ENCODE peak calls at places on chromosomes 6 and 20, in eight cellular contexts. One of them, this sample, is unnamed.

GRCh38 chr6:96939019-96939805 is 14.7 kb downstream of the KLHL32 start:
- DNase-seq in OCI-LY7: no peak
- DNase-seq in prostate gland: no peak
- DNase-seq in psoas muscle: no peak
- DNase-seq in neuronal stem cell: no peak
- DNase-seq in ascending aorta: no peak
- DNase-seq in cardiac muscle cell: peak; percentile 54
- DNase-seq in CD8-positive, alpha-beta T cell: no peak
- DNase-seq in this sample: no peak

GRCh38 chr6:161721511-161721910 is 447.6 kb upstream of the AGPAT4 start:
- DNase-seq in OCI-LY7: no peak
- DNase-seq in prostate gland: no peak
- DNase-seq in psoas muscle: no peak
- DNase-seq in neuronal stem cell: no peak
- DNase-seq in ascending aorta: no peak
- DNase-seq in cardiac muscle cell: no peak
- DNase-seq in CD8-positive, alpha-beta T cell: no peak
- DNase-seq in this sample: no peak

GRCh38 chr6:150550244-150550643 is 49.4 kb upstream of the PLEKHG1 start:
- DNase-seq in OCI-LY7: no peak
- DNase-seq in prostate gland: no peak
- DNase-seq in psoas muscle: no peak
- DNase-seq in neuronal stem cell: no peak
- DNase-seq in ascending aorta: no peak
- DNase-seq in cardiac muscle cell: no peak
- DNase-seq in CD8-positive, alpha-beta T cell: no peak
- DNase-seq in this sample: no peak

GRCh38 chr20:36538026-36538764 is 3.1 kb upstream of the MYL9 start:
- DNase-seq in OCI-LY7: no peak
- DNase-seq in prostate gland: no peak
- DNase-seq in psoas muscle: no peak
- DNase-seq in neuronal stem cell: no peak
- DNase-seq in ascending aorta: no peak
- DNase-seq in cardiac muscle cell: peak; percentile 65
- DNase-seq in CD8-positive, alpha-beta T cell: no peak
- DNase-seq in this sample: no peak

GRCh38 chr6:133621751-133622150 is 267.2 kb upstream of the TCF21 start:
- DNase-seq in OCI-LY7: no peak
- DNase-seq in prostate gland: no peak
- DNase-seq in psoas muscle: no peak
- DNase-seq in neuronal stem cell: no peak
- DNase-seq in ascending aorta: no peak
- DNase-seq in cardiac muscle cell: peak; percentile 35
- DNase-seq in CD8-positive, alpha-beta T cell: no peak
- DNase-seq in this sample: no peak

GRCh38 chr20:18541741-18542140 is 25.5 kb upstream of the SMIM26 start:
- DNase-seq in OCI-LY7: no peak
- DNase-seq in prostate gland: no peak
- DNase-seq in psoas muscle: no peak
- DNase-seq in neuronal stem cell: no peak
- DNase-seq in ascending aorta: no peak
- DNase-seq in cardiac muscle cell: no peak
- DNase-seq in CD8-positive, alpha-beta T cell: no peak
- DNase-seq in this sample: no peak

GRCh38 chr20:47476452-47476851 is 25.2 kb upstream of the NCOA3 start:
- DNase-seq in OCI-LY7: no peak
- DNase-seq in prostate gland: no peak
- DNase-seq in psoas muscle: no peak
- DNase-seq in neuronal stem cell: no peak
- DNase-seq in ascending aorta: no peak
- DNase-seq in cardiac muscle cell: no peak
- DNase-seq in CD8-positive, alpha-beta T cell: no peak
- DNase-seq in this sample: no peak

GRCh38 chr6:51976374-51976773 is 111.0 kb downstream of the PKHD1 start:
- DNase-seq in OCI-LY7: no peak
- DNase-seq in prostate gland: no peak
- DNase-seq in psoas muscle: no peak
- DNase-seq in neuronal stem cell: no peak
- DNase-seq in ascending aorta: no peak
- DNase-seq in cardiac muscle cell: no peak
- DNase-seq in CD8-positive, alpha-beta T cell: no peak
- DNase-seq in this sample: no peak

GRCh38 chr6:164095056-164095455 is 680.5 kb downstream of the QKI start:
- DNase-seq in OCI-LY7: no peak
- DNase-seq in prostate gland: no peak
- DNase-seq in psoas muscle: no peak
- DNase-seq in neuronal stem cell: no peak
- DNase-seq in ascending aorta: no peak
- DNase-seq in cardiac muscle cell: no peak
- DNase-seq in CD8-positive, alpha-beta T cell: no peak
- DNase-seq in this sample: no peak

GRCh38 chr6:161261797-161262196 is 12.1 kb downstream of the AGPAT4 start:
- DNase-seq in OCI-LY7: no peak
- DNase-seq in prostate gland: no peak
- DNase-seq in psoas muscle: no peak
- DNase-seq in neuronal stem cell: no peak
- DNase-seq in ascending aorta: no peak
- DNase-seq in cardiac muscle cell: no peak
- DNase-seq in CD8-positive, alpha-beta T cell: no peak
- DNase-seq in this sample: no peak

GRCh38 chr6:159819932-159820640 is 20.0 kb downstream of the PNLDC1 start:
- DNase-seq in OCI-LY7: peak; percentile 54
- DNase-seq in prostate gland: no peak
- DNase-seq in psoas muscle: no peak
- DNase-seq in neuronal stem cell: no peak
- DNase-seq in ascending aorta: no peak
- DNase-seq in cardiac muscle cell: no peak
- DNase-seq in CD8-positive, alpha-beta T cell: peak; percentile 61
- DNase-seq in this sample: no peak

GRCh38 chr6:159720708-159721107 is 6.6 kb upstream of the WTAP start:
- DNase-seq in OCI-LY7: peak; percentile 78
- DNase-seq in prostate gland: peak; percentile 49
- DNase-seq in psoas muscle: no peak
- DNase-seq in neuronal stem cell: peak; percentile 17
- DNase-seq in ascending aorta: no peak
- DNase-seq in cardiac muscle cell: peak; percentile 34
- DNase-seq in CD8-positive, alpha-beta T cell: no peak
- DNase-seq in this sample: peak; percentile 87

GRCh38 chr6:23349521-23350147 is 776.4 kb upstream of the NRSN1 start:
- DNase-seq in OCI-LY7: no peak
- DNase-seq in prostate gland: no peak
- DNase-seq in psoas muscle: no peak
- DNase-seq in neuronal stem cell: no peak
- DNase-seq in ascending aorta: no peak
- DNase-seq in cardiac muscle cell: peak; percentile 60
- DNase-seq in CD8-positive, alpha-beta T cell: no peak
- DNase-seq in this sample: no peak

GRCh38 chr20:13147971-13148370 is 73.1 kb upstream of the ISM1 start:
- DNase-seq in OCI-LY7: no peak
- DNase-seq in prostate gland: no peak
- DNase-seq in psoas muscle: no peak
- DNase-seq in neuronal stem cell: no peak
- DNase-seq in ascending aorta: no peak
- DNase-seq in cardiac muscle cell: no peak
- DNase-seq in CD8-positive, alpha-beta T cell: no peak
- DNase-seq in this sample: no peak

GRCh38 chr6:34772940-34773339 is 15.6 kb downstream of the SNRPC start:
- DNase-seq in OCI-LY7: no peak
- DNase-seq in prostate gland: no peak
- DNase-seq in psoas muscle: no peak
- DNase-seq in neuronal stem cell: no peak
- DNase-seq in ascending aorta: no peak
- DNase-seq in cardiac muscle cell: no peak
- DNase-seq in CD8-positive, alpha-beta T cell: no peak
- DNase-seq in this sample: no peak

GRCh38 chr6:36682328-36683144 is 4.0 kb downstream of the CDKN1A start:
- DNase-seq in OCI-LY7: peak; percentile 91
- DNase-seq in prostate gland: peak; percentile 87
- DNase-seq in psoas muscle: peak; percentile 71
- DNase-seq in neuronal stem cell: no peak
- DNase-seq in ascending aorta: no peak
- DNase-seq in cardiac muscle cell: no peak
- DNase-seq in CD8-positive, alpha-beta T cell: no peak
- DNase-seq in this sample: no peak

GRCh38 chr6:157045831-157046454 is 268.8 kb downstream of the ARID1B start:
- DNase-seq in OCI-LY7: no peak
- DNase-seq in prostate gland: no peak
- DNase-seq in psoas muscle: no peak
- DNase-seq in neuronal stem cell: no peak
- DNase-seq in ascending aorta: no peak
- DNase-seq in cardiac muscle cell: peak; percentile 73
- DNase-seq in CD8-positive, alpha-beta T cell: no peak
- DNase-seq in this sample: no peak

GRCh38 chr6:2244261-2245102 is 923 bp downstream of the GMDS start:
- DNase-seq in OCI-LY7: no peak
- DNase-seq in prostate gland: peak; percentile 33
- DNase-seq in psoas muscle: no peak
- DNase-seq in neuronal stem cell: no peak
- DNase-seq in ascending aorta: no peak
- DNase-seq in cardiac muscle cell: peak; percentile 9
- DNase-seq in CD8-positive, alpha-beta T cell: no peak
- DNase-seq in this sample: no peak

GRCh38 chr6:170100046-170100445 is 190.8 kb downstream of the DLL1 start:
- DNase-seq in OCI-LY7: no peak
- DNase-seq in prostate gland: no peak
- DNase-seq in psoas muscle: no peak
- DNase-seq in neuronal stem cell: no peak
- DNase-seq in ascending aorta: no peak
- DNase-seq in cardiac muscle cell: no peak
- DNase-seq in CD8-positive, alpha-beta T cell: peak; percentile 40
- DNase-seq in this sample: no peak

GRCh38 chr20:4797275-4797674 is 75.6 kb downstream of the PRND start:
- DNase-seq in OCI-LY7: no peak
- DNase-seq in prostate gland: no peak
- DNase-seq in psoas muscle: no peak
- DNase-seq in neuronal stem cell: no peak
- DNase-seq in ascending aorta: no peak
- DNase-seq in cardiac muscle cell: no peak
- DNase-seq in CD8-positive, alpha-beta T cell: no peak
- DNase-seq in this sample: no peak

DNA sequence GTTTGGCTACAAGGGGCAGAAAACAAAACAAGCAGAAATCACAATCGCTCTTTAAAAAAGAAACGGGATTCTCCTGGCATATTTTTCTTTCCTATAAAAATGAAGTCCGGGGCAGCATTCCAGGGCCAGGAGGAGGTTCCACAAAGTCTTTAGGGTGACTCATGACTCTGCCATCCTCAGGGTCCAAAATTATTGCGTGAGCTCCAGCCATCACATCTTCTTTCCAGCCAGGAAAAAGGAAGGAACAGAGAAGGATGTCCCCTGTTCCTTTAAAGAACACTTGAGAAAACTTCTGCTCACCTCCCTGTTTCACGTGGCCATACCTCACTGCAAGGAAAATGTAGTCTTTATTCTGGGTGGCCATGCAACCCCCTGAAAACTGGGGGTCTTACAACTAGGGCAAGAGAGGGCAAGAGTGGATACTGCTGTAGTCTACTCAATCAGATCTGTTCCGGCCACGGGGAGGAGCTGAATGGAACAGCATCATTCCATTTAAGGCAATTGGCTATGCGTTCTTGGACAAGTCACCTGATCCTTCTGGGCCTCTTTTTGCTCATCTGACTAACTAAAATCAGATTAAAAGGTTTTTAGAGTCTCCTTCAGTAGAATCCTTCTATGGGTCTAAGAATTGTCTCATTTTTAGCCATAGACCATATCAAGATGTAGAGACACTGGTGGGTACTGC is 49.4 kb downstream of the CTCFL start:
- DNase-seq in OCI-LY7: peak; percentile 60
- DNase-seq in prostate gland: no peak
- DNase-seq in psoas muscle: no peak
- DNase-seq in neuronal stem cell: no peak
- DNase-seq in ascending aorta: no peak
- DNase-seq in cardiac muscle cell: no peak
- DNase-seq in CD8-positive, alpha-beta T cell: no peak
- DNase-seq in this sample: peak; percentile 82
- H3K4me1 ChIP-seq in OCI-LY7: peaks cover 99% of the 10 kb centered on the region
- H3K4me1 ChIP-seq in prostate gland: no peaks in the 10 kb centered on the region
- H3K4me1 ChIP-seq in psoas muscle: peaks cover 8% of the 10 kb centered on the region
- H3K4me1 ChIP-seq in neuronal stem cell: peaks cover 15% of the 10 kb centered on the region
- H3K4me1 ChIP-seq in ascending aorta: no peaks in the 10 kb centered on the region
- H3K4me1 ChIP-seq in cardiac muscle cell: peaks cover 58% of the 10 kb centered on the region
- H3K4me1 ChIP-seq in CD8-positive, alpha-beta T cell: peaks cover 34% of the 10 kb centered on the region
- H3K4me1 ChIP-seq in this sample: peaks cover 100% of the 10 kb centered on the region

GRCh38 chr6:122389704-122390103 is 9.7 kb upstream of the HSF2 start:
- DNase-seq in OCI-LY7: no peak
- DNase-seq in prostate gland: no peak
- DNase-seq in psoas muscle: no peak
- DNase-seq in neuronal stem cell: no peak
- DNase-seq in ascending aorta: no peak
- DNase-seq in cardiac muscle cell: peak; percentile 24
- DNase-seq in CD8-positive, alpha-beta T cell: no peak
- DNase-seq in this sample: no peak
- H3K4me1 ChIP-seq in OCI-LY7: no peaks in the 10 kb centered on the region
- H3K4me1 ChIP-seq in prostate gland: no peaks in the 10 kb centered on the region
- H3K4me1 ChIP-seq in psoas muscle: no peaks in the 10 kb centered on the region
- H3K4me1 ChIP-seq in neuronal stem cell: no peaks in the 10 kb centered on the region
- H3K4me1 ChIP-seq in ascending aorta: no peaks in the 10 kb centered on the region
- H3K4me1 ChIP-seq in cardiac muscle cell: no peaks in the 10 kb centered on the region
- H3K4me1 ChIP-seq in CD8-positive, alpha-beta T cell: no peaks in the 10 kb centered on the region
- H3K4me1 ChIP-seq in this sample: no peaks in the 10 kb centered on the region

DNA sequence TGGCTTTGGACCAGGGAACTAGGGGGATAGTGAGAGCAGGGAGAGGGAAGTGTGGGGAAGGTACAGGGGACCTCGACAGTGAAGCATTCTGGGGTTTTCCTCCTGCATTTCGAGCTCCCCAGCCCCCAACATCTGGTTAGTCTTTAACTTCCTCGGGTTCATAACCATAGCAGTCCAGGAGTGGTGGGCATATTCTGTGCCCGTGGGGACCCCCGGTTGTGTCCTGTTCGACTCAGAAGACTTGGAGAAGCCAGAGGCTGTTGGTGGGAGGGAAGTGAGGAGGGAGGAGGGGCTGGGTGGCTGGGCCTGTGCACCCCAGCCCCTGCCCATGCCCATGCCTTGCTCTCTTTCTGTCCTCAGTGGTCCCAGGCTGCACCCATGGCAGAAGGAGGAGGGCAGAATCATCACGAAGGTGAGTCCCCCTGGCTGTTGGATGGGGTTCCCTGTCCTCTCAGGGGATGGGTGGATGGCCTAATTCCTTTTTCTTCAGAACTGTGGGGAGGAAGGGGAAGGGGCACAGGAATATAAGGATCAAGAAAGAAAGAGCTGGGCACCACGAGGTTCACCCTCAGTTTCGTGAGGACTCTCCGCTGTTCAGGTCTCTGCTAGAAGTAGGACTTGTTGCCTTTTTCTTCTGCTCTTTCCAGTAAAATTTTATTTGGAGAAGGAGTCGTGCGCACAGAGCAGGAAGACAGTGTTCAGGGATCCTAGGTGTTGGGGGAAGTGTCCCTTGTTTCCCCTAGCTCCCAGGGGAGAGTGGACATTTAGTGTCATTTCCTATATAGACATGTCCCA is 4.2 kb downstream of the VEGFA start:
- DNase-seq in OCI-LY7: no peak
- DNase-seq in prostate gland: no peak
- DNase-seq in psoas muscle: peak; percentile 39
- DNase-seq in neuronal stem cell: no peak
- DNase-seq in ascending aorta: no peak
- DNase-seq in cardiac muscle cell: no peak
- DNase-seq in CD8-positive, alpha-beta T cell: no peak
- DNase-seq in this sample: no peak
- H3K4me1 ChIP-seq in OCI-LY7: peaks cover 47% of the 10 kb centered on the region
- H3K4me1 ChIP-seq in prostate gland: peaks cover 21% of the 10 kb centered on the region
- H3K4me1 ChIP-seq in psoas muscle: peaks cover 56% of the 10 kb centered on the region
- H3K4me1 ChIP-seq in neuronal stem cell: peaks cover 22% of the 10 kb centered on the region
- H3K4me1 ChIP-seq in ascending aorta: peaks cover 6% of the 10 kb centered on the region
- H3K4me1 ChIP-seq in cardiac muscle cell: peaks cover 10% of the 10 kb centered on the region
- H3K4me1 ChIP-seq in CD8-positive, alpha-beta T cell: peaks cover 9% of the 10 kb centered on the region
- H3K4me1 ChIP-seq in this sample: peaks cover 38% of the 10 kb centered on the region

GRCh38 chr6:22035690-22036089 is 261.1 kb downstream of the PRL start:
- DNase-seq in OCI-LY7: no peak
- DNase-seq in prostate gland: no peak
- DNase-seq in psoas muscle: no peak
- DNase-seq in neuronal stem cell: no peak
- DNase-seq in ascending aorta: no peak
- DNase-seq in cardiac muscle cell: no peak
- DNase-seq in CD8-positive, alpha-beta T cell: no peak
- DNase-seq in this sample: no peak
- H3K4me1 ChIP-seq in OCI-LY7: no peaks in the 10 kb centered on the region
- H3K4me1 ChIP-seq in prostate gland: no peaks in the 10 kb centered on the region
- H3K4me1 ChIP-seq in psoas muscle: no peaks in the 10 kb centered on the region
- H3K4me1 ChIP-seq in neuronal stem cell: peaks cover 10% of the 10 kb centered on the region
- H3K4me1 ChIP-seq in ascending aorta: no peaks in the 10 kb centered on the region
- H3K4me1 ChIP-seq in cardiac muscle cell: peaks cover 16% of the 10 kb centered on the region
- H3K4me1 ChIP-seq in CD8-positive, alpha-beta T cell: no peaks in the 10 kb centered on the region
- H3K4me1 ChIP-seq in this sample: no peaks in the 10 kb centered on the region

This sample was measured in Karpas-422.